ENCODE peak calls at places on chromosomes 2 and 18, in seven cellular contexts. A is IMR-90, I is heart left ventricle, S is psoas muscle, Z is fibroblast of the aortic adventitia, U is glutamatergic neuron, K is NCI-H2081. R is an unnamed sample.

GRCh38 chr2:10009811-10010781 is 33.3 kb upstream of the KLF11 start:
- DNase-seq in K (no peak), U (no peak), S (peak), I (peak), Z (peak), A (peak), R (no peak)

GRCh38 chr2:1655461-1655860 is 88.9 kb downstream of the PXDN start:
- DNase-seq in U (no peak), S (no peak), K (no peak), I (no peak), A (no peak), Z (no peak), R (no peak)

GRCh38 chr2:44686561-44686960 is 254.9 kb upstream of the SIX3 start:
- DNase-seq in A (peak), Z (peak), S (no peak), I (no peak), K (no peak), U (no peak), R (no peak)

GRCh38 chr2:145000376-145000775 is 480.5 kb upstream of the ZEB2 start:
- DNase-seq in K (no peak), U (no peak), A (no peak), I (no peak), Z (peak), S (no peak), R (no peak)

GRCh38 chr2:5673148-5673860 is 18.9 kb upstream of the SOX11 start:
- DNase-seq in Z (no peak), A (no peak), I (no peak), U (peak), S (no peak), K (peak), R (no peak)

GRCh38 chr2:124693156-124693555 is 668.1 kb downstream of the CNTNAP5 start:
- DNase-seq in A (no peak), Z (no peak), K (no peak), U (no peak), S (no peak), I (no peak), R (no peak)

GRCh38 chr2:105489168-105489878 is 90.5 kb upstream of the FHL2 start:
- DNase-seq in K (no peak), S (no peak), U (no peak), A (no peak), I (no peak), Z (no peak), R (no peak)

GRCh38 chr18:31050635-31051034 is 8.1 kb upstream of the DSC3 start:
- DNase-seq in Z (no peak), U (no peak), I (no peak), S (no peak), A (no peak), K (no peak), R (no peak)

GRCh38 chr2:149577269-149577668 is 10.3 kb downstream of the MMADHC start:
- DNase-seq in Z (no peak), S (no peak), I (no peak), K (no peak), U (no peak), A (no peak), R (no peak)